ENCODE peak calls at places on chromosomes 13 and 19, in five cellular contexts. T, J, S, Y and B are unnamed samples.

GRCh38 chr19:56015756-56016155 is 29.2 kb downstream of the NLRP5 start:
- DNase-seq in S (peak), T (peak), J (no peak), Y (no peak), B (no peak)

GRCh38 chr13:32639502-32640105 is 53.4 kb downstream of the PDS5B start:
- DNase-seq in T (peak), J (peak), Y (no peak), S (peak), B (no peak)

GRCh38 chr13:71067164-71067815 is 799.7 kb downstream of the DACH1 start:
- DNase-seq in S (no peak), J (no peak), Y (no peak), T (no peak), B (no peak)

GRCh38 chr13:77980592-77980991 is 62.0 kb upstream of the EDNRB start:
- DNase-seq in S (peak), Y (no peak), T (peak), J (no peak), B (no peak)

GRCh38 chr19:13629687-13630357 is 123.5 kb upstream of the CACNA1A start:
- DNase-seq in S (peak), Y (no peak), T (peak), J (no peak), B (no peak)

GRCh38 chr19:35620001-35620400 is 7.5 kb downstream of the HAUS5 start:
- DNase-seq in Y (no peak), S (no peak), T (no peak), J (no peak), B (no peak)

GRCh38 chr13:49693191-49693733 is 2.0 kb upstream of the EBPL start:
- DNase-seq in Y (no peak), J (no peak), T (peak), S (peak), B (no peak)

GRCh38 chr19:34481861-34482379 is 362 bp downstream of the WTIP start:
- DNase-seq in Y (no peak), T (peak), J (no peak), S (peak), B (peak)